ENCODE peak calls at places on chromosomes 7 and 10, in ten cellular contexts. O is NCI-H1092 treated with DMSO at 0.1 percent for 48 hours; T is activated CD4-positive, alpha-beta memory T cell treated with anti-CD3 and anti-CD28 coated beads, Interleukin-2, amount 10 ng/mL, durations not matched to agents 7 days and 5 days; X is heart right ventricle; Y is stimulated activated CD4-positive, alpha-beta T cell treated with anti-CD3 and anti-CD28 coated beads, Interleukin-1b, Interleukin-23, amount 100 ng/mL, for 48 hours; M is NCI-H1436; H is mesenchymal stem cell; N is AG10803; V is H4; G is fibroblast of lung. J is an unnamed sample.

GRCh38 chr7:130560972-130561371 is 69.1 kb downstream of the MEST start:
- DNase-seq in O (no peak), T (no peak), X (no peak), Y (no peak), M (no peak), H (peak), N (peak), V (peak), G (peak), J (no peak)

GRCh38 chr7:55249332-55249731 is 115.8 kb upstream of the LANCL2 start:
- DNase-seq in O (no peak), T (no peak), X (no peak), Y (no peak), M (no peak), H (peak), N (no peak), V (no peak), G (no peak), J (no peak)

GRCh38 chr7:1537631-1538412 is 7.3 kb downstream of the MAFK start:
- DNase-seq in O (no peak), T (no peak), X (peak), Y (no peak), M (no peak), H (peak), N (peak), V (peak), G (peak), J (no peak)

GRCh38 chr10:114023198-114023597 is 20.5 kb upstream of the ADRB1 start:
- DNase-seq in O (no peak), T (no peak), X (no peak), Y (no peak), M (no peak), H (peak), N (peak), V (no peak), G (peak), J (no peak)

GRCh38 chr7:100983451-100984187 is 14.3 kb downstream of the MUC12 start:
- DNase-seq in O (no peak), T (no peak), X (no peak), Y (no peak), M (no peak), H (peak), N (peak), V (peak), G (no peak), J (no peak)

GRCh38 chr7:144834516-144835165 is 1.2 kb downstream of the TPK1 start:
- DNase-seq in O (no peak), T (peak), X (no peak), Y (peak), M (no peak), H (no peak), N (peak), V (no peak), G (no peak), J (no peak)

GRCh38 chr7:12685550-12685949 is 1.9 kb upstream of the ARL4A start:
- DNase-seq in O (peak), T (peak), X (peak), Y (peak), M (peak), H (peak), N (peak), V (peak), G (peak), J (peak)

GRCh38 chr7:140672382-140673062 is at the start of gene ADCK2:
- DNase-seq in O (peak), T (peak), X (peak), Y (peak), M (peak), H (no peak), N (peak), V (no peak), G (no peak), J (peak)

GRCh38 chr7:102431617-102432298 is 1.6 kb upstream of the ORAI2 start:
- DNase-seq in O (peak), T (peak), X (no peak), Y (peak), M (no peak), H (peak), N (peak), V (no peak), G (no peak), J (peak)

GRCh38 chr7:133504825-133505224 is 251.9 kb downstream of the EXOC4 start:
- DNase-seq in O (no peak), T (no peak), X (no peak), Y (no peak), M (no peak), H (no peak), N (no peak), V (no peak), G (peak), J (no peak)

GRCh38 chr10:124166431-124167125 is 73.2 kb upstream of the CHST15 start:
- DNase-seq in O (no peak), T (no peak), X (no peak), Y (no peak), M (no peak), H (no peak), N (no peak), V (no peak), G (no peak), J (no peak)

GRCh38 chr10:102227050-102227449 is 951 bp downstream of the ELOVL3 start:
- DNase-seq in O (no peak), T (no peak), X (no peak), Y (no peak), M (no peak), H (peak), N (peak), V (peak), G (peak), J (no peak)

GRCh38 chr10:78985973-78986372 is 82.8 kb upstream of the ZMIZ1 start:
- DNase-seq in O (no peak), T (no peak), X (no peak), Y (no peak), M (no peak), H (no peak), N (peak), V (no peak), G (no peak), J (no peak)

J was measured in WERI-Rb-1.